ENCODE peak calls at places on chromosomes 4 and X, in nine cellular contexts. Q, X, H, R, D, K, F, A and T are unnamed samples.

GRCh38 chr4:176205299-176205698 is 9.9 kb upstream of the SPATA4 start:
- DNase-seq in R (no peak), Q (no peak), F (no peak), H (no peak), A (no peak), K (no peak), X (no peak), D (no peak), T (no peak)

GRCh38 chrX:10597871-10598270 is 22.5 kb downstream of the MID1 start:
- DNase-seq in X (no peak), F (peak; percentile 44), R (no peak), D (peak; percentile 5), K (no peak), H (peak; percentile 8), A (no peak), Q (peak; percentile 31), T (peak; percentile 43)

GRCh38 chr4:26723216-26723615 is 137.4 kb upstream of the STIM2 start:
- DNase-seq in Q (no peak), D (no peak), K (no peak), A (no peak), X (no peak), R (no peak), H (peak; percentile 15), F (no peak), T (no peak)

GRCh38 chr4:22427676-22428075 is 88.2 kb downstream of the ADGRA3 start:
- DNase-seq in X (no peak), F (no peak), Q (no peak), D (no peak), H (no peak), K (no peak), R (no peak), A (no peak), T (no peak)

GRCh38 chrX:81390244-81390643 is 188.3 kb downstream of the SH3BGRL start:
- DNase-seq in H (no peak), K (no peak), Q (no peak), X (no peak), A (no peak), D (no peak), R (no peak), F (no peak), T (no peak)

GRCh38 chrX:30278365-30278764 is 30.8 kb downstream of the NR0B1 start:
- DNase-seq in R (no peak), Q (no peak), X (no peak), F (peak; percentile 62), D (no peak), K (no peak), H (no peak), A (no peak), T (no peak)

GRCh38 chr4:113633467-113633866 is 128.1 kb downstream of the CAMK2D start:
- DNase-seq in X (no peak), H (no peak), Q (no peak), A (no peak), F (no peak), D (no peak), K (no peak), R (no peak), T (no peak)

GRCh38 chr4:152189451-152190179 is 346.3 kb downstream of the FBXW7 start:
- DNase-seq in R (no peak), X (no peak), Q (no peak), H (no peak), D (no peak), A (no peak), K (peak; percentile 64), F (no peak), T (no peak)

GRCh38 chrX:40094041-40094899 is 3.5 kb downstream of the BCOR start:
- DNase-seq in K (no peak), R (peak; percentile 62), Q (peak; percentile 54), F (no peak), A (no peak), H (no peak), D (no peak), X (no peak), T (peak; percentile 87)